ENCODE peak calls at places on chromosomes 4 and X, in ten cellular contexts. H, T, W, Z, J, D, X, E, F and C are unnamed samples.
A peak's percentile ranks its signal among the peaks of the same experiment; 100 is the strongest.

GRCh38 chrX:39779952-39780783 is 317.6 kb downstream of the BCOR start:
- DNase-seq in H (no peak), T (no peak), W (no peak), Z (no peak), J (no peak), D (no peak), X (no peak), E (no peak), F (no peak), C (no peak)

GRCh38 chrX:131827935-131828334 is 195.2 kb upstream of the STK26 start:
- DNase-seq in H (no peak), T (peak; percentile 75), W (no peak), Z (no peak), J (no peak), D (peak; percentile 42), X (no peak), E (no peak), F (no peak), C (peak; percentile 64)

GRCh38 chrX:9797961-9798360 is 11.7 kb downstream of the SHROOM2 start:
- DNase-seq in H (no peak), T (no peak), W (no peak), Z (no peak), J (no peak), D (no peak), X (no peak), E (no peak), F (no peak), C (no peak)

GRCh38 chrX:19708683-19709082 is 178.7 kb downstream of the SH3KBP1 start:
- DNase-seq in H (no peak), T (no peak), W (no peak), Z (no peak), J (no peak), D (no peak), X (no peak), E (no peak), F (no peak), C (no peak)

GRCh38 chrX:85941275-85941674 is 106.1 kb downstream of the CHM start:
- DNase-seq in H (no peak), T (no peak), W (no peak), Z (no peak), J (no peak), D (no peak), X (no peak), E (no peak), F (no peak), C (no peak)

GRCh38 chr4:929970-930625 is 2.0 kb downstream of the GAK start:
- DNase-seq in H (no peak), T (no peak), W (no peak), Z (peak; percentile 52), J (peak; percentile 66), D (no peak), X (no peak), E (no peak), F (no peak), C (no peak)

GRCh38 chrX:68903111-68903510 is 74.3 kb downstream of the EFNB1 start:
- DNase-seq in H (no peak), T (no peak), W (no peak), Z (no peak), J (no peak), D (no peak), X (no peak), E (no peak), F (no peak), C (no peak)

GRCh38 chrX:133881893-133882292 is 103.5 kb downstream of the GPC3 start:
- DNase-seq in H (no peak), T (no peak), W (no peak), Z (no peak), J (no peak), D (peak; percentile 12), X (no peak), E (no peak), F (no peak), C (no peak)

GRCh38 chr4:140952709-140953108 is 180.6 kb downstream of the RNF150 start:
- DNase-seq in H (no peak), T (no peak), W (no peak), Z (no peak), J (no peak), D (no peak), X (peak; percentile 74), E (no peak), F (no peak), C (no peak)

GRCh38 chr4:22877653-22878052 is 184.9 kb downstream of the GBA3 start:
- DNase-seq in H (no peak), T (no peak), W (no peak), Z (no peak), J (no peak), D (no peak), X (no peak), E (no peak), F (no peak), C (no peak)

GRCh38 chr4:85610450-85610849 is 135.5 kb downstream of the ARHGAP24 start:
- DNase-seq in H (no peak), T (no peak), W (no peak), Z (no peak), J (no peak), D (no peak), X (no peak), E (no peak), F (no peak), C (no peak)

GRCh38 chr4:153428816-153429592 is 37.2 kb upstream of the TMEM131L start:
- DNase-seq in H (no peak), T (no peak), W (no peak), Z (no peak), J (no peak), D (no peak), X (peak; percentile 27), E (no peak), F (no peak), C (peak; percentile 46)

GRCh38 chrX:113929004-113929403 is 654.9 kb upstream of the HTR2C start:
- DNase-seq in H (no peak), T (peak; percentile 57), W (no peak), Z (peak; percentile 29), J (no peak), D (peak; percentile 45), X (peak; percentile 20), E (peak; percentile 80), F (no peak), C (no peak)

GRCh38 chr4:20185103-20185502 is 66.6 kb upstream of the SLIT2 start:
- DNase-seq in H (no peak), T (no peak), W (no peak), Z (no peak), J (no peak), D (no peak), X (no peak), E (no peak), F (no peak), C (no peak)

GRCh38 chr4:83282049-83282535 is 2.5 kb downstream of the COQ2 start:
- DNase-seq in H (no peak), T (peak; percentile 71), W (peak; percentile 24), Z (no peak), J (no peak), D (peak; percentile 14), X (peak; percentile 39), E (peak; percentile 62), F (no peak), C (peak; percentile 61)

GRCh38 chr4:35125995-35126712 is 1118.2 kb downstream of the ARAP2 start:
- DNase-seq in H (no peak), T (no peak), W (no peak), Z (no peak), J (no peak), D (no peak), X (no peak), E (peak; percentile 40), F (no peak), C (no peak)
- H3K27me3 ChIP-seq in H (no peaks in the 10 kb centered on the region), T (no peaks in the 10 kb centered on the region), W (no peaks in the 10 kb centered on the region), Z (no peaks in the 10 kb centered on the region), J (no peaks in the 10 kb centered on the region), D (no peaks in the 10 kb centered on the region), X (no peaks in the 10 kb centered on the region), E (no peaks in the 10 kb centered on the region), F (no peaks in the 10 kb centered on the region), C (no peaks in the 10 kb centered on the region)

GRCh38 chrX:93673056-93673868 is at the start of gene NAP1L3:
- DNase-seq in H (no peak), T (no peak), W (peak; percentile 67), Z (peak; percentile 38), J (peak; percentile 76), D (peak; percentile 71), X (peak; percentile 88), E (peak; percentile 89), F (peak; percentile 16), C (peak; percentile 66)

DNA sequence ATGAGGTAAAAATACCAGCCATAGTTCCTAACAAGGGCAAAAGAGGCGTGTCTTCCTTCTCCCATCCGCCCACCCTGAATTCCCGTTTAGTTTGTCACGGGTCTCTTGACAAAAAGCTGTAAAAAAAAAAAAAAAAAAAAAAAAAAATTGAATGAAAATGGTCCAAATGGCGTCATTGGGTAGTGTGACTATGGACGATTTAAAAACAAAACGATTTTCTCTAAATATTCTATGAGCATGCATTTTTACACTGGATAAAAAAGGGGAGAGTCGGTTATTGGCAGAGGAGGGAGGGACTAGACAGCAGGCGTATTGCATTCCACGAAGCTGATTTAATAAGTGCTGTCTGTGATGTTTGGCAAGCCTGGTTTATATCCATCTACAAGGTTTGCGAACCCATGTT is at the start of gene FAM133A:
- DNase-seq in H (no peak), T (no peak), W (no peak), Z (no peak), J (no peak), D (no peak), X (peak; percentile 73), E (peak; percentile 63), F (no peak), C (no peak)
- H3K4me3 ChIP-seq in H (peak within 1 kb of the TSS; percentile 55), T (no peak within 1 kb of the TSS), W (peak within 1 kb of the TSS; percentile 58), Z (peak within 1 kb of the TSS; percentile 13), J (peak within 1 kb of the TSS; percentile 57), D (peak within 1 kb of the TSS; percentile 97), X (peak within 1 kb of the TSS; percentile 53), E (peak within 1 kb of the TSS; percentile 69), F (peak within 1 kb of the TSS; percentile 54), C (peak within 1 kb of the TSS; percentile 73)

GRCh38 chrX:119677654-119677981 is 15.3 kb downstream of the SEPTIN6 start:
- DNase-seq in H (no peak), T (no peak), W (no peak), Z (no peak), J (no peak), D (no peak), X (no peak), E (no peak), F (no peak), C (no peak)
- H3K4me1 ChIP-seq in H (peaks cover 8% of the 10 kb centered on the region), T (peaks cover 2% of the 10 kb centered on the region), W (no peaks in the 10 kb centered on the region), Z (peaks cover 5% of the 10 kb centered on the region), J (no peaks in the 10 kb centered on the region), D (no peaks in the 10 kb centered on the region), X (no peaks in the 10 kb centered on the region), E (no peaks in the 10 kb centered on the region), F (peaks cover 45% of the 10 kb centered on the region), C (peaks cover 56% of the 10 kb centered on the region)

DNA sequence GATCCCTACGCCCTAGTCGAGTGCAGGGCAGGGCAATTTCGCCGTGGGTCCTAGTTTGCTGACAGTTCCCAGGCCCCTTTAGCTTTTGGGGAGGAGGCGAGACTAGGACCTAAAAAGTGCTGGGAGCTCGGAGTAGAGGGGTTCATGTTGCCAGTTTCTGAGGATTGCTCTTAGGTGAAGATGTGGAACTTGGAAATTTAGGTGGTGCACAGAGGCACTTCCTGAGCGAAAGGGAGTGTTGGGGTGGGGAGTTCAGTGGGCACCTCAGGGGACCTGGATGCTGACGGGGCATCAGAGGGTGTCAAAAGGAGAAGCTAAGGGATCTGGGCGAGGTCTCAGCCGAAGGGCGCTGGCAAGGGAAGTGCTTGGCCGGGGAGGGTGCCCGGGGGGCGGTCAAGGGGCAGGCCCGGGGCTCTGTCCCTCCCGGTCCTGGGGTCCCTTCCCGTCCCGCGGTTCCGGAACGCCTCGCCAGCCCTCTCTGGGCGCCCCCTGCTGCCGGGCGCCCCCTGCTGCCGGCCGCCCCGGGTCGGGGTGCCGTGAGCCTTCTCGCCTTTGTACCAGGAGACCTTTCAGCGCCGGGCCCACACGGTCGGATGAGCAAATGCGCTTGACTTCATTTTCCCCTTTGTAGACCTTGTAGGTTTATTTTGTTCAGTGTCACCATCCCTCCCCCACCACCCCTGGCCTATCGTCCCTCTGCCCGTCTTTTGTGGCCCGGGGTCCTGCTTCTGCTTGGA is 3.0 kb upstream of the PHOX2B start:
- DNase-seq in H (no peak), T (peak; percentile 17), W (no peak), Z (no peak), J (no peak), D (peak; percentile 54), X (no peak), E (no peak), F (no peak), C (no peak)
- H3K27me3 ChIP-seq in H (peaks cover 56% of the 10 kb centered on the region), T (peaks cover 48% of the 10 kb centered on the region), W (no peaks in the 10 kb centered on the region), Z (peaks cover 2% of the 10 kb centered on the region), J (peaks cover 97% of the 10 kb centered on the region), D (peaks cover 25% of the 10 kb centered on the region), X (peaks cover 62% of the 10 kb centered on the region), E (peaks cover 100% of the 10 kb centered on the region), F (peaks cover 13% of the 10 kb centered on the region), C (peaks cover 5% of the 10 kb centered on the region)